ENCODE peak calls at places on chromosomes 16 and 17, in eight cellular contexts. G is A549; P is A673; I is CD8-positive, alpha-beta memory T cell; C is epithelial cell of esophagus; S is Peyer's patch; Z is H7; L is IMR-90. U is an unnamed sample.

GRCh38 chr17:49390548-49391324 is 23.9 kb downstream of the PHB1 start:
- DNase-seq in G (no peak), P (no peak), I (no peak), C (no peak), S (peak; percentile 75), Z (no peak), L (no peak), U (no peak)

GRCh38 chr16:56946767-56947603 is 14.8 kb upstream of the CETP start:
- DNase-seq in G (no peak), P (no peak), I (no peak), C (no peak), S (peak; percentile 64), Z (no peak), L (no peak), U (no peak)

GRCh38 chr16:50769-51591 is 2.4 kb downstream of the POLR3K start:
- DNase-seq in G (no peak), P (peak; percentile 59), I (no peak), C (no peak), S (no peak), Z (no peak), L (no peak), U (no peak)

GRCh38 chr17:65088621-65089385 is 32.3 kb upstream of the GNA13 start:
- DNase-seq in G (no peak), P (no peak), I (no peak), C (peak; percentile 95), S (no peak), Z (no peak), L (no peak), U (peak; percentile 74)

GRCh38 chr16:14303654-14304394 is 232.7 kb downstream of the MRTFB start:
- DNase-seq in G (no peak), P (no peak), I (no peak), C (no peak), S (no peak), Z (peak; percentile 71), L (no peak), U (peak; percentile 45)

GRCh38 chr16:89536886-89537548 is 23.5 kb upstream of the RPL13 start:
- DNase-seq in G (no peak), P (peak; percentile 37), I (no peak), C (no peak), S (no peak), Z (peak; percentile 62), L (no peak), U (no peak)

GRCh38 chr17:79874329-79874981 is 35.2 kb upstream of the CBX4 start:
- DNase-seq in G (peak; percentile 95), P (peak; percentile 58), I (peak; percentile 32), C (peak; percentile 65), S (peak; percentile 60), Z (peak; percentile 88), L (peak; percentile 24), U (peak; percentile 26)

GRCh38 chr16:29974291-29975133 is 844 bp downstream of the TAOK2 start:
- DNase-seq in G (peak; percentile 27), P (no peak), I (no peak), C (no peak), S (no peak), Z (peak; percentile 90), L (peak; percentile 12), U (no peak)

GRCh38 chr17:54727624-54728023 is 173.0 kb upstream of the TOM1L1 start:
- DNase-seq in G (no peak), P (no peak), I (no peak), C (no peak), S (no peak), Z (no peak), L (no peak), U (no peak)

GRCh38 chr16:81745704-81746558 is 33.2 kb upstream of the PLCG2 start:
- DNase-seq in G (peak; percentile 78), P (peak; percentile 72), I (peak; percentile 70), C (peak; percentile 47), S (peak; percentile 89), Z (peak; percentile 82), L (peak; percentile 31), U (peak; percentile 36)

GRCh38 chr17:5203178-5203907 is 11.7 kb upstream of the ZNF594 start:
- DNase-seq in G (no peak), P (no peak), I (no peak), C (no peak), S (no peak), Z (no peak), L (peak; percentile 51), U (no peak)

GRCh38 chr16:19885456-19886060 is 910 bp upstream of the GPRC5B start:
- DNase-seq in G (no peak), P (no peak), I (peak; percentile 8), C (no peak), S (peak; percentile 47), Z (no peak), L (no peak), U (no peak)

GRCh38 chr17:76385892-76386786 is 1.7 kb downstream of the SPHK1 start:
- DNase-seq in G (peak; percentile 98), P (peak; percentile 82), I (peak; percentile 80), C (peak; percentile 75), S (peak; percentile 92), Z (peak; percentile 97), L (peak; percentile 78), U (peak; percentile 74)

GRCh38 chr17:28335959-28336871 is 654 bp downstream of the TNFAIP1 start:
- DNase-seq in G (peak; percentile 77), P (peak; percentile 74), I (no peak), C (peak; percentile 95), S (peak; percentile 63), Z (peak; percentile 86), L (peak; percentile 94), U (peak; percentile 93)

GRCh38 chr17:67124469-67125148 is 80.3 kb downstream of the CACNG1 start:
- DNase-seq in G (no peak), P (no peak), I (no peak), C (no peak), S (no peak), Z (no peak), L (no peak), U (no peak)

GRCh38 chr17:67116045-67116575 is 71.8 kb downstream of the CACNG1 start:
- DNase-seq in G (no peak), P (no peak), I (no peak), C (no peak), S (no peak), Z (peak; percentile 15), L (no peak), U (no peak)

GRCh38 chr17:67121317-67121887 is 77.0 kb downstream of the CACNG1 start:
- DNase-seq in G (no peak), P (no peak), I (no peak), C (no peak), S (no peak), Z (no peak), L (no peak), U (no peak)

GRCh38 chr17:67123692-67124091 is 79.3 kb downstream of the CACNG1 start:
- DNase-seq in G (no peak), P (no peak), I (no peak), C (no peak), S (no peak), Z (no peak), L (no peak), U (no peak)

GRCh38 chr17:67119102-67119501 is 74.7 kb downstream of the CACNG1 start:
- DNase-seq in G (no peak), P (no peak), I (no peak), C (no peak), S (no peak), Z (no peak), L (no peak), U (no peak)
- H3K4me3 ChIP-seq in G (no peak overlapping the region), P (no peak overlapping the region), I (no peak overlapping the region), C (no peak overlapping the region), S (no peak overlapping the region), Z (no peak overlapping the region), L (no peak overlapping the region), U (no peak overlapping the region)

GRCh38 chr16:86946396-86946795 is 368.0 kb downstream of the FOXL1 start:
- DNase-seq in G (peak; percentile 26), P (peak; percentile 44), I (no peak), C (no peak), S (no peak), Z (peak; percentile 76), L (peak; percentile 34), U (no peak)
- H3K4me3 ChIP-seq in G (no peak overlapping the region), P (no peak overlapping the region), I (no peak overlapping the region), C (no peak overlapping the region), S (no peak overlapping the region), Z (no peak overlapping the region), L (no peak overlapping the region), U (no peak overlapping the region)

GRCh38 chr17:50547736-50548083 is 736 bp downstream of the SPATA20 start:
- DNase-seq in G (no peak), P (no peak), I (no peak), C (no peak), S (no peak), Z (no peak), L (no peak), U (no peak)
- H3K4me3 ChIP-seq in G (peak overlapping the region; percentile 67), P (peak overlapping the region; percentile 58), I (peak overlapping the region; percentile 68), C (peak overlapping the region; percentile 52), S (peak overlapping the region; percentile 78), Z (peak overlapping the region; percentile 56), L (peak overlapping the region; percentile 70), U (peak overlapping the region; percentile 37)

GRCh38 chr16:85462405-85463227 is 150.5 kb upstream of the GSE1 start:
- DNase-seq in G (no peak), P (peak; percentile 28), I (no peak), C (no peak), S (no peak), Z (peak; percentile 87), L (no peak), U (no peak)

GRCh38 chr16:85461814-85462404 is 151.2 kb upstream of the GSE1 start:
- DNase-seq in G (no peak), P (peak; percentile 73), I (no peak), C (no peak), S (no peak), Z (peak; percentile 96), L (peak; percentile 50), U (no peak)

GRCh38 chr16:85464342-85465305 is 148.5 kb upstream of the GSE1 start:
- DNase-seq in G (no peak), P (no peak), I (no peak), C (no peak), S (no peak), Z (no peak), L (no peak), U (no peak)

GRCh38 chr16:85463228-85463611 is 149.9 kb upstream of the GSE1 start:
- DNase-seq in G (no peak), P (no peak), I (no peak), C (no peak), S (no peak), Z (peak; percentile 77), L (no peak), U (no peak)

GRCh38 chr16:85463672-85464071 is 149.4 kb upstream of the GSE1 start:
- DNase-seq in G (no peak), P (no peak), I (no peak), C (no peak), S (no peak), Z (peak; percentile 72), L (no peak), U (no peak)
- H3K4me3 ChIP-seq in G (no peak overlapping the region), P (no peak overlapping the region), I (no peak overlapping the region), C (no peak overlapping the region), S (no peak overlapping the region), Z (no peak overlapping the region), L (no peak overlapping the region), U (no peak overlapping the region)